ENCODE peak calls at places on chromosomes 16 and 17, in five cellular contexts. T is non-pigmented ciliary epithelial cell, W is left kidney, O is GM19239, B is SHP77 treated with DMSO at 0.1 percent for 48 hours. V is an unnamed sample.

GRCh38 chr17:48498168-48498840 is 32.5 kb downstream of the HOXB1 start:
- DNase-seq in T (no peak), W (peak), O (no peak), B (peak), V (no peak)

GRCh38 chr17:70989301-70989700 is 820.0 kb downstream of the KCNJ2 start:
- DNase-seq in T (no peak), W (no peak), O (no peak), B (no peak), V (no peak)

GRCh38 chr17:34723875-34724274 is 144.5 kb downstream of the TMEM132E start:
- DNase-seq in T (no peak), W (peak), O (no peak), B (no peak), V (no peak)

GRCh38 chr17:28946239-28946638 is 5.1 kb downstream of the PHF12 start:
- DNase-seq in T (peak), W (no peak), O (no peak), B (no peak), V (no peak)

GRCh38 chr17:78974635-78975591 is 4.8 kb downstream of the LGALS3BP start:
- DNase-seq in T (no peak), W (peak), O (no peak), B (no peak), V (no peak)

GRCh38 chr16:24463196-24463945 is 76.0 kb upstream of the RBBP6 start:
- DNase-seq in T (no peak), W (no peak), O (no peak), B (no peak), V (no peak)

GRCh38 chr17:42028791-42029127 is 8.9 kb downstream of the NKIRAS2 start:
- DNase-seq in T (no peak), W (no peak), O (no peak), B (no peak), V (no peak)

GRCh38 chr17:78993241-78993956 is 13.7 kb upstream of the LGALS3BP start:
- DNase-seq in T (no peak), W (peak), O (peak), B (peak), V (no peak)

GRCh38 chr17:80591788-80592187 is 47.1 kb downstream of the RPTOR start:
- DNase-seq in T (no peak), W (no peak), O (no peak), B (no peak), V (no peak)

GRCh38 chr16:12097523-12098428 is 121.2 kb downstream of the SNX29 start:
- DNase-seq in T (no peak), W (peak), O (no peak), B (no peak), V (no peak)

GRCh38 chr16:68090526-68090925 is 5.4 kb downstream of the NFATC3 start:
- DNase-seq in T (no peak), W (no peak), O (no peak), B (no peak), V (no peak)

GRCh38 chr16:17228708-17229055 is 242.1 kb downstream of the XYLT1 start:
- DNase-seq in T (no peak), W (no peak), O (no peak), B (no peak), V (no peak)

GRCh38 chr16:49698416-49698815 is 157.5 kb downstream of the ZNF423 start:
- DNase-seq in T (no peak), W (peak), O (no peak), B (no peak), V (no peak)

GRCh38 chr16:88464447-88465318 is 11.6 kb downstream of the ZFPM1 start:
- DNase-seq in T (no peak), W (no peak), O (peak), B (no peak), V (peak)

GRCh38 chr17:28173801-28174200 is 131.3 kb downstream of the NLK start:
- DNase-seq in T (no peak), W (peak), O (no peak), B (no peak), V (no peak)

GRCh38 chr16:4935231-4935855 is 1.6 kb downstream of the PPL start:
- DNase-seq in T (no peak), W (no peak), O (no peak), B (no peak), V (no peak)

V was measured in GM06990.